ENCODE peak calls at places on chromosomes 12 and 14, in ten cellular contexts. One of them, this sample, is unnamed.
A peak's percentile ranks its signal among the peaks of the same experiment; 100 is the strongest.

GRCh38 chr12:46567667-46568066 is 195.1 kb upstream of the SLC38A2 start:
- DNase-seq in heart right ventricle: no peak
- DNase-seq in mammary epithelial cell: no peak
- DNase-seq in lung: no peak
- DNase-seq in gastrocnemius medialis: no peak
- DNase-seq in HepG2: no peak
- DNase-seq in psoas muscle: no peak
- DNase-seq in astrocyte of the spinal cord: no peak
- DNase-seq in K562: no peak
- DNase-seq in vagina: no peak
- DNase-seq in this sample: no peak

GRCh38 chr12:102326987-102327386 is 129.4 kb upstream of the PMCH start:
- DNase-seq in heart right ventricle: no peak
- DNase-seq in mammary epithelial cell: no peak
- DNase-seq in lung: no peak
- DNase-seq in gastrocnemius medialis: no peak
- DNase-seq in HepG2: no peak
- DNase-seq in psoas muscle: no peak
- DNase-seq in astrocyte of the spinal cord: no peak
- DNase-seq in K562: no peak
- DNase-seq in vagina: no peak
- DNase-seq in this sample: no peak

GRCh38 chr14:20799955-20800544 is 2.6 kb downstream of the RNASE1 start:
- DNase-seq in heart right ventricle: peak; percentile 59
- DNase-seq in mammary epithelial cell: no peak
- DNase-seq in lung: peak; percentile 78
- DNase-seq in gastrocnemius medialis: no peak
- DNase-seq in HepG2: peak; percentile 30
- DNase-seq in psoas muscle: peak; percentile 25
- DNase-seq in astrocyte of the spinal cord: no peak
- DNase-seq in K562: peak; percentile 35
- DNase-seq in vagina: no peak
- DNase-seq in this sample: peak; percentile 69

GRCh38 chr12:26571539-26571938 is 261.5 kb downstream of the ITPR2 start:
- DNase-seq in heart right ventricle: no peak
- DNase-seq in mammary epithelial cell: no peak
- DNase-seq in lung: no peak
- DNase-seq in gastrocnemius medialis: no peak
- DNase-seq in HepG2: no peak
- DNase-seq in psoas muscle: no peak
- DNase-seq in astrocyte of the spinal cord: no peak
- DNase-seq in K562: no peak
- DNase-seq in vagina: no peak
- DNase-seq in this sample: no peak

GRCh38 chr14:55077691-55078151 is 26.3 kb downstream of the MAPK1IP1L start:
- DNase-seq in heart right ventricle: no peak
- DNase-seq in mammary epithelial cell: peak; percentile 93
- DNase-seq in lung: peak; percentile 80
- DNase-seq in gastrocnemius medialis: no peak
- DNase-seq in HepG2: peak; percentile 62
- DNase-seq in psoas muscle: no peak
- DNase-seq in astrocyte of the spinal cord: no peak
- DNase-seq in K562: no peak
- DNase-seq in vagina: no peak
- DNase-seq in this sample: peak; percentile 93

GRCh38 chr12:105955608-105955931 is 183.2 kb downstream of the NUAK1 start:
- DNase-seq in heart right ventricle: no peak
- DNase-seq in mammary epithelial cell: no peak
- DNase-seq in lung: no peak
- DNase-seq in gastrocnemius medialis: no peak
- DNase-seq in HepG2: no peak
- DNase-seq in psoas muscle: no peak
- DNase-seq in astrocyte of the spinal cord: no peak
- DNase-seq in K562: peak; percentile 10
- DNase-seq in vagina: no peak
- DNase-seq in this sample: no peak

GRCh38 chr12:57147641-57147944 is 174 bp upstream of the LRP1-AS start:
- DNase-seq in heart right ventricle: no peak
- DNase-seq in mammary epithelial cell: no peak
- DNase-seq in lung: no peak
- DNase-seq in gastrocnemius medialis: no peak
- DNase-seq in HepG2: peak; percentile 44
- DNase-seq in psoas muscle: peak; percentile 60
- DNase-seq in astrocyte of the spinal cord: peak; percentile 58
- DNase-seq in K562: no peak
- DNase-seq in vagina: no peak
- DNase-seq in this sample: peak; percentile 29

GRCh38 chr12:68319988-68320623 is 12.1 kb downstream of the MDM1 start:
- DNase-seq in heart right ventricle: peak; percentile 25
- DNase-seq in mammary epithelial cell: no peak
- DNase-seq in lung: no peak
- DNase-seq in gastrocnemius medialis: no peak
- DNase-seq in HepG2: no peak
- DNase-seq in psoas muscle: no peak
- DNase-seq in astrocyte of the spinal cord: peak; percentile 51
- DNase-seq in K562: peak; percentile 14
- DNase-seq in vagina: no peak
- DNase-seq in this sample: no peak

DNA sequence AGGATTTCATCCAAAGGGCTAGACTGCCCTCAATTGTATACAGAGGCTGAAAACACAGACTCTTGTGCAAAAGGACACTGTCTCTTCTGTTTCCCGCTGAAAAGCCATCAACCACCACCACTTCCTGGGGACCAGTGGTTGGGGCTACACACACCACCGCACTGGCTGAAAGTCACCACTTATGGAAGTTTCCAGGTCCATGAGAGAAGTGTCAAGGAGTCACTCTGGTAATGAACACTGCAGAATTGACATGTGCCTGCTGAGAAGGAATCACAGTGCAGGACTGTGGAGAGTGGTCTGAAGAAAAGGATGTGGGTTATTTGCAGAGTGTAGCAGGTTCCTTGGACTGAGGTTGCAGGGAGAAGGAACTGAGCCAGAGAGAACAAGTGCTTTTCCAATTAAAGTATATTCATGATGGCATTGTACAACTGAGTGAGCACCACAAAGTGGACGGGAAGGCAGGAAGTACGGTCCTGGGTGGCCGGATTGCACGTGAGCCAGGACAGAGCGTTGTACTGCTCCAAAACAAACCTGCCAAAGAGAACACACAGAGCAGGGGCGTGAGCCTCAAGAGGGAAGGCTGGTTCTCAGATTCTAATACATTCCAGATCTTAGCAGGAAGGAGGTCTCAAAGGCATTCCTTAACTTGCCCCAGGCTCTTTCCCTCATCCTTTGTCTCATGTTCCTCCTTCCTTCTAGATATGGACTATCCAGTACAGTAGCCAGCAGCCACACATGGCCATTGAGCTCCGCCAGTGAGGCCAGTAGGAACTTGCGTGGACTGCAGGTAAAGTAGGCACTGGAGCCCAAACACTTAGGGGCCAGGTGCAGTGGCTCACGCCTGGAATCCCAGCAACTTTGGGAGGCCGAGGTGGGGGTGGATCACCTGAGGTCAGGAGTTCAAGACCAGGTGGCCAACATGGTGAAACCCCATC is 316.4 kb downstream of the MED13L start:
- DNase-seq in heart right ventricle: no peak
- DNase-seq in mammary epithelial cell: no peak
- DNase-seq in lung: no peak
- DNase-seq in gastrocnemius medialis: no peak
- DNase-seq in HepG2: no peak
- DNase-seq in psoas muscle: no peak
- DNase-seq in astrocyte of the spinal cord: no peak
- DNase-seq in K562: no peak
- DNase-seq in vagina: no peak
- DNase-seq in this sample: no peak
- TF ChIP-seq CTCF in heart right ventricle: no peak
- TF ChIP-seq CTCF in mammary epithelial cell: no peak
- TF ChIP-seq CTCF in lung: no peak
- TF ChIP-seq CTCF in gastrocnemius medialis: no peak
- TF ChIP-seq CTCF in HepG2: no peak
- TF ChIP-seq CTCF in psoas muscle: no peak
- TF ChIP-seq CTCF in astrocyte of the spinal cord: no peak
- TF ChIP-seq CTCF in K562: no peak
- TF ChIP-seq CTCF in vagina: no peak
- TF ChIP-seq CTCF in this sample: no peak

GRCh38 chr14:68770051-68770450 is 22.8 kb downstream of the ZFP36L1 start:
- DNase-seq in heart right ventricle: no peak
- DNase-seq in mammary epithelial cell: no peak
- DNase-seq in lung: no peak
- DNase-seq in gastrocnemius medialis: peak; percentile 6
- DNase-seq in HepG2: no peak
- DNase-seq in psoas muscle: no peak
- DNase-seq in astrocyte of the spinal cord: no peak
- DNase-seq in K562: no peak
- DNase-seq in vagina: no peak
- DNase-seq in this sample: no peak

GRCh38 chr14:68771631-68772030 is 21.2 kb downstream of the ZFP36L1 start:
- DNase-seq in heart right ventricle: peak; percentile 77
- DNase-seq in mammary epithelial cell: no peak
- DNase-seq in lung: no peak
- DNase-seq in gastrocnemius medialis: peak; percentile 23
- DNase-seq in HepG2: no peak
- DNase-seq in psoas muscle: no peak
- DNase-seq in astrocyte of the spinal cord: no peak
- DNase-seq in K562: no peak
- DNase-seq in vagina: no peak
- DNase-seq in this sample: no peak

GRCh38 chr14:68768316-68768715 is 24.6 kb downstream of the ZFP36L1 start:
- DNase-seq in heart right ventricle: no peak
- DNase-seq in mammary epithelial cell: no peak
- DNase-seq in lung: no peak
- DNase-seq in gastrocnemius medialis: peak; percentile 6
- DNase-seq in HepG2: no peak
- DNase-seq in psoas muscle: no peak
- DNase-seq in astrocyte of the spinal cord: no peak
- DNase-seq in K562: no peak
- DNase-seq in vagina: no peak
- DNase-seq in this sample: no peak

GRCh38 chr14:68772761-68773381 is 20.0 kb downstream of the ZFP36L1 start:
- DNase-seq in heart right ventricle: no peak
- DNase-seq in mammary epithelial cell: no peak
- DNase-seq in lung: no peak
- DNase-seq in gastrocnemius medialis: peak; percentile 10
- DNase-seq in HepG2: no peak
- DNase-seq in psoas muscle: no peak
- DNase-seq in astrocyte of the spinal cord: no peak
- DNase-seq in K562: no peak
- DNase-seq in vagina: no peak
- DNase-seq in this sample: no peak

DNA sequence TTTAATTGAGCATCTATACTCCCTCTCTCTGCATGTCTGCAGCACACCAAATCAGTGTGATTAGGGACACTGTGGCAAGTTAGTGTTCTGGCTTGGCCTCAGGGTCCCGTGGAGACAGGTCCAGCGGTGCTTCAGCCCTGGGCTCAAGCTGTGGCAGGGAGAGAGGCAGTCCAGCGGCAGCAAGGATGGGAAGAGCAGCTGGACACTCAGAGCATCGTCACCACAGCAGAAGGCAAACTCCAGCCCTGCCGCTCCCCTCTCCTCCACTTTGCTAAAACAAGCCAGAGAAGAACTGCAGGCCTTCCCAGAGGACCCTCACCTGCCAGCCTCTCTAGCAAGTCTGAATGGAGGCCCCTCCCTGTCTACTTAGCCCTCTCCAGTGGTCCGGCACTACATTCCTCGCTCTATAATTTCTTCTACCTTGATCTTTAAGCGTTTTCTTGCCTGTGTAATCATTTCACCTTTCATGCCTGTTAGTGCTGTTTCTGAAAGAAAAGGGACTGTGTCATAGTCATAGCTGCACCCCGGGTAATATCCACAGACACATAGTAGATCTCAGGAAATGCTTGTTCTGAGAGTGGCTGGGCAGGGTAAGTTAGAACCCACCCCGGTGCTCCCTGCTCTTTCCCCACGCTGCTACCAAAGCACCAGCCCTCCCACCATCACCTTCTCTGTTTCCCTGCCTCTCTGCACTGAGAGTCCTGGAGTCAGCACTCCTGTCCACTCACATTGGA is 22.1 kb downstream of the ZFP36L1 start:
- DNase-seq in heart right ventricle: no peak
- DNase-seq in mammary epithelial cell: no peak
- DNase-seq in lung: no peak
- DNase-seq in gastrocnemius medialis: peak; percentile 2
- DNase-seq in HepG2: no peak
- DNase-seq in psoas muscle: no peak
- DNase-seq in astrocyte of the spinal cord: no peak
- DNase-seq in K562: no peak
- DNase-seq in vagina: no peak
- DNase-seq in this sample: no peak
- H3K4me3 ChIP-seq in heart right ventricle: no peak overlapping the region
- H3K4me3 ChIP-seq in mammary epithelial cell: no peak overlapping the region
- H3K4me3 ChIP-seq in lung: no peak overlapping the region
- H3K4me3 ChIP-seq in gastrocnemius medialis: no peak overlapping the region
- H3K4me3 ChIP-seq in HepG2: no peak overlapping the region
- H3K4me3 ChIP-seq in psoas muscle: no peak overlapping the region
- H3K4me3 ChIP-seq in astrocyte of the spinal cord: no peak overlapping the region
- H3K4me3 ChIP-seq in K562: no peak overlapping the region
- H3K4me3 ChIP-seq in vagina: no peak overlapping the region
- H3K4me3 ChIP-seq in this sample: no peak overlapping the region

GRCh38 chr12:71438670-71439361 is 782 bp upstream of the LGR5 start:
- DNase-seq in heart right ventricle: no peak
- DNase-seq in mammary epithelial cell: no peak
- DNase-seq in lung: no peak
- DNase-seq in gastrocnemius medialis: no peak
- DNase-seq in HepG2: peak; percentile 98
- DNase-seq in psoas muscle: no peak
- DNase-seq in astrocyte of the spinal cord: peak; percentile 31
- DNase-seq in K562: no peak
- DNase-seq in vagina: no peak
- DNase-seq in this sample: peak; percentile 69

GRCh38 chr12:71436696-71437095 is 2.9 kb upstream of the LGR5 start:
- DNase-seq in heart right ventricle: no peak
- DNase-seq in mammary epithelial cell: no peak
- DNase-seq in lung: no peak
- DNase-seq in gastrocnemius medialis: no peak
- DNase-seq in HepG2: no peak
- DNase-seq in psoas muscle: no peak
- DNase-seq in astrocyte of the spinal cord: no peak
- DNase-seq in K562: no peak
- DNase-seq in vagina: no peak
- DNase-seq in this sample: no peak

GRCh38 chr12:71431991-71432390 is 7.6 kb upstream of the LGR5 start:
- DNase-seq in heart right ventricle: no peak
- DNase-seq in mammary epithelial cell: no peak
- DNase-seq in lung: no peak
- DNase-seq in gastrocnemius medialis: no peak
- DNase-seq in HepG2: no peak
- DNase-seq in psoas muscle: no peak
- DNase-seq in astrocyte of the spinal cord: no peak
- DNase-seq in K562: no peak
- DNase-seq in vagina: no peak
- DNase-seq in this sample: no peak

GRCh38 chr12:71430756-71431155 is 8.8 kb upstream of the LGR5 start:
- DNase-seq in heart right ventricle: no peak
- DNase-seq in mammary epithelial cell: no peak
- DNase-seq in lung: no peak
- DNase-seq in gastrocnemius medialis: no peak
- DNase-seq in HepG2: no peak
- DNase-seq in psoas muscle: no peak
- DNase-seq in astrocyte of the spinal cord: no peak
- DNase-seq in K562: no peak
- DNase-seq in vagina: no peak
- DNase-seq in this sample: no peak

DNA sequence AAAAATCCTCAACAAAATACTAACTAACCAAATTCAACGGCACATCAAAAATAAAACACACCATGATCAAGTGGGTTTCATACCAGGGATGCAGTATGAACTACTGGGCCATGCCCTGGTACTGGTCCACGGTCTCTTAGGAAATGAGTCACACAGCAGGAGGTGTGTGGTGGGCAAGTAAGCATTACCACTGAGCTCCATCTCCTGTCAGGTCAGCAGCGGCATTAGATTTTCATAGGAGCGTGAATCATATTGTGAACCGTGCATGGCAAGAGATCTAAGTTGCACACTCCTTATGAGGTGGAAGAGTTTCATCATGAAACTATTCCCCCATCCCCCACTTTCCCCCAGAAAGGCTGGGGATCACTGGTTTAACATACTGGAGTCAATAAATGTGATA is 6.7 kb upstream of the LGR5 start:
- DNase-seq in heart right ventricle: no peak
- DNase-seq in mammary epithelial cell: no peak
- DNase-seq in lung: no peak
- DNase-seq in gastrocnemius medialis: no peak
- DNase-seq in HepG2: no peak
- DNase-seq in psoas muscle: no peak
- DNase-seq in astrocyte of the spinal cord: no peak
- DNase-seq in K562: no peak
- DNase-seq in vagina: no peak
- DNase-seq in this sample: no peak
- TF ChIP-seq CTCF in heart right ventricle: no peak
- TF ChIP-seq CTCF in mammary epithelial cell: no peak
- TF ChIP-seq CTCF in lung: no peak
- TF ChIP-seq CTCF in gastrocnemius medialis: no peak
- TF ChIP-seq CTCF in HepG2: no peak
- TF ChIP-seq CTCF in psoas muscle: no peak
- TF ChIP-seq CTCF in astrocyte of the spinal cord: no peak
- TF ChIP-seq CTCF in K562: no peak
- TF ChIP-seq CTCF in vagina: no peak
- TF ChIP-seq CTCF in this sample: no peak

DNA sequence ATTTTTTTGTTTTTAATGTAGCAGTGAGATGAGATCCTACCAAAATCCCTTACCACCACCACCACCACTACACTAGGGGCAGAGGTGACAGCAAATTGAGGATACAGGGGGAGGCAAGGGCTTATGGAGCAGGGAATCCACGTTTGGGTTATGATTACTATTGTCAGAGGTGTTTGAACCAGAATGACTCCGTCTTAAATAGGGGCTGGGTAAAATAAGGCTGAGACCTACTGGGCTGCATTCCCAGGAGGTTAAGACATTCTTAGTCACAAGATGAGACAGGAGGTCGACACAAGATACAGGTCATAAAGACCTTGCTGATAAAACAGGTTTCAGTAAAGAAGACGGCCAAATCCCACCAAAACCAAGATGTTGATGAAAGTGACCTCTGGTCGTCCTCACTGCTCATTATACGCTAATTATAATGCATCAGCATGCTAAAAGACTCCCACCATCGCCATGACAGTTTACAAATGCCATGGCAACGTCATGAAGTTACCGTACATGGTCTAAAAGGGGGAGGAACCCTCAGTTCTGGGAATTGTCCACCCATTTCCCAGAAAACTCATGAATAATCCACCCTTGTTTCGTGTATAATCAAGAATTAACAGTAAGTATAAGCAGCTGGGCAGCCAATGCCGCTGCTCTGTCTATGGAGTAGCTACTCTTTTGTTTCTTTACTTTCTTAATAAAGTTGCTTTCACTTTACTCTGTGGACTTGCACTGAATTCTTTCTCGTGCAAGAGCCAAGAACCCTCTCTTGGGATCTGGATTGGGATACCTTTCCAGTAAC is 16.6 kb upstream of the CRY1 start:
- DNase-seq in heart right ventricle: no peak
- DNase-seq in mammary epithelial cell: no peak
- DNase-seq in lung: no peak
- DNase-seq in gastrocnemius medialis: no peak
- DNase-seq in HepG2: no peak
- DNase-seq in psoas muscle: no peak
- DNase-seq in astrocyte of the spinal cord: peak; percentile 14
- DNase-seq in K562: peak; percentile 14
- DNase-seq in vagina: no peak
- DNase-seq in this sample: no peak
- H3K4me3 ChIP-seq in heart right ventricle: peak overlapping the region; percentile 20
- H3K4me3 ChIP-seq in mammary epithelial cell: no peak overlapping the region
- H3K4me3 ChIP-seq in lung: no peak overlapping the region
- H3K4me3 ChIP-seq in gastrocnemius medialis: no peak overlapping the region
- H3K4me3 ChIP-seq in HepG2: no peak overlapping the region
- H3K4me3 ChIP-seq in psoas muscle: peak overlapping the region; percentile 22
- H3K4me3 ChIP-seq in astrocyte of the spinal cord: no peak overlapping the region
- H3K4me3 ChIP-seq in K562: peak overlapping the region; percentile 2
- H3K4me3 ChIP-seq in vagina: no peak overlapping the region
- H3K4me3 ChIP-seq in this sample: no peak overlapping the region

This sample was measured in Caco-2.